ENCODE peak calls at places on chromosomes 2 and 18, in eight cellular contexts. S, M, E, K, X, D, I and L are unnamed samples.

GRCh38 chr2:28445448-28446258 is 50.2 kb upstream of the PLB1 start:
- DNase-seq in S (peak; percentile 74), M (no peak), E (no peak), K (peak; percentile 98), X (peak; percentile 77), D (no peak), I (peak; percentile 32), L (peak; percentile 97)

GRCh38 chr2:121818546-121818945 is 63.1 kb downstream of the TSN start:
- DNase-seq in S (no peak), M (peak; percentile 70), E (no peak), K (no peak), X (no peak), D (no peak), I (no peak), L (no peak)

GRCh38 chr2:217978536-217979150 is 24.2 kb downstream of the TNS1 start:
- DNase-seq in S (peak; percentile 66), M (no peak), E (peak; percentile 50), K (peak; percentile 14), X (no peak), D (no peak), I (no peak), L (no peak)

GRCh38 chr2:237966565-237967462 is at the start of gene UBE2F:
- DNase-seq in S (peak; percentile 99), M (peak; percentile 98), E (peak; percentile 98), K (peak; percentile 98), X (peak; percentile 89), D (peak; percentile 98), I (peak; percentile 99), L (peak; percentile 98)

GRCh38 chr2:63048367-63049171 is 2.1 kb upstream of the OTX1 start:
- DNase-seq in S (peak; percentile 30), M (no peak), E (peak; percentile 82), K (no peak), X (no peak), D (no peak), I (peak; percentile 63), L (no peak)

GRCh38 chr2:69934614-69934908 is 19.7 kb downstream of the MXD1 start:
- DNase-seq in S (no peak), M (no peak), E (no peak), K (no peak), X (no peak), D (no peak), I (no peak), L (no peak)

GRCh38 chr2:239136762-239137161 is 264.1 kb downstream of the HDAC4 start:
- DNase-seq in S (no peak), M (no peak), E (no peak), K (no peak), X (no peak), D (no peak), I (no peak), L (no peak)

GRCh38 chr2:96526615-96527014 is 9.9 kb upstream of the ARID5A start:
- DNase-seq in S (no peak), M (no peak), E (no peak), K (no peak), X (no peak), D (no peak), I (no peak), L (no peak)

GRCh38 chr2:199988176-199988575 is 32.8 kb downstream of the MAIP1 start:
- DNase-seq in S (no peak), M (no peak), E (no peak), K (no peak), X (no peak), D (no peak), I (no peak), L (no peak)

GRCh38 chr2:45944075-45944474 is 292.6 kb downstream of the PRKCE start:
- DNase-seq in S (no peak), M (no peak), E (no peak), K (peak; percentile 70), X (peak; percentile 80), D (no peak), I (no peak), L (peak; percentile 84)

GRCh38 chr18:9494778-9495302 is 19.5 kb downstream of the RALBP1 start:
- DNase-seq in S (no peak), M (no peak), E (no peak), K (no peak), X (no peak), D (peak; percentile 91), I (no peak), L (no peak)

GRCh38 chr18:72867721-72868665 is at the start of gene NETO1:
- DNase-seq in S (no peak), M (no peak), E (peak; percentile 69), K (peak; percentile 41), X (no peak), D (no peak), I (peak; percentile 35), L (no peak)

GRCh38 chr18:72869786-72870185 is 2.0 kb upstream of the NETO1 start:
- DNase-seq in S (no peak), M (no peak), E (peak; percentile 50), K (no peak), X (no peak), D (no peak), I (no peak), L (no peak)

GRCh38 chr18:72866901-72867701 is 686 bp downstream of the NETO1 start:
- DNase-seq in S (no peak), M (no peak), E (peak; percentile 63), K (no peak), X (no peak), D (no peak), I (peak; percentile 27), L (no peak)

GRCh38 chr18:72868666-72869661 is 1.2 kb upstream of the NETO1 start:
- DNase-seq in S (no peak), M (no peak), E (peak; percentile 42), K (no peak), X (no peak), D (no peak), I (peak; percentile 24), L (no peak)

GRCh38 chr18:72871091-72871490 is 3.3 kb upstream of the NETO1 start:
- DNase-seq in S (no peak), M (no peak), E (no peak), K (peak; percentile 81), X (no peak), D (no peak), I (no peak), L (no peak)
- TF ChIP-seq EZH2phosphoT487 in S (no peak), M (no peak), E (no peak), K (no peak), X (no peak), D (no peak), I (no peak), L (no peak)

GRCh38 chr18:76750886-76751537 is 71.3 kb upstream of the ZNF236 start:
- DNase-seq in S (no peak), M (no peak), E (no peak), K (no peak), X (no peak), D (no peak), I (no peak), L (no peak)

GRCh38 chr18:76751538-76751890 is 70.8 kb upstream of the ZNF236 start:
- DNase-seq in S (no peak), M (no peak), E (no peak), K (no peak), X (no peak), D (no peak), I (no peak), L (no peak)

GRCh38 chr18:76752400-76752799 is 70.0 kb upstream of the ZNF236 start:
- DNase-seq in S (no peak), M (no peak), E (no peak), K (no peak), X (no peak), D (no peak), I (no peak), L (no peak)

GRCh38 chr18:76750269-76750668 is 72.1 kb upstream of the ZNF236 start:
- DNase-seq in S (no peak), M (no peak), E (no peak), K (no peak), X (no peak), D (no peak), I (no peak), L (no peak)

GRCh38 chr18:76747676-76748075 is 74.7 kb upstream of the ZNF236 start:
- DNase-seq in S (no peak), M (no peak), E (no peak), K (no peak), X (no peak), D (no peak), I (no peak), L (no peak)
- H3K9me3 ChIP-seq in S (peaks cover 10% of the 10 kb centered on the region), M (peaks cover 4% of the 10 kb centered on the region), E (peaks cover 23% of the 10 kb centered on the region), K (peaks cover 11% of the 10 kb centered on the region), X (peaks cover 7% of the 10 kb centered on the region), D (no peaks in the 10 kb centered on the region), I (peaks cover 19% of the 10 kb centered on the region), L (no peaks in the 10 kb centered on the region)

GRCh38 chr18:58223717-58224424 is 179.8 kb downstream of the NEDD4L start:
- DNase-seq in S (peak; percentile 84), M (no peak), E (no peak), K (peak; percentile 91), X (peak; percentile 76), D (no peak), I (peak; percentile 50), L (peak; percentile 97)

GRCh38 chr18:58227361-58227930 is 183.4 kb downstream of the NEDD4L start:
- DNase-seq in S (no peak), M (no peak), E (peak; percentile 10), K (no peak), X (no peak), D (no peak), I (no peak), L (no peak)

GRCh38 chr18:58224425-58224750 is 180.4 kb downstream of the NEDD4L start:
- DNase-seq in S (no peak), M (no peak), E (no peak), K (peak; percentile 73), X (no peak), D (no peak), I (no peak), L (no peak)

GRCh38 chr18:58226476-58226875 is 182.4 kb downstream of the NEDD4L start:
- DNase-seq in S (no peak), M (no peak), E (no peak), K (no peak), X (no peak), D (no peak), I (no peak), L (no peak)

DNA sequence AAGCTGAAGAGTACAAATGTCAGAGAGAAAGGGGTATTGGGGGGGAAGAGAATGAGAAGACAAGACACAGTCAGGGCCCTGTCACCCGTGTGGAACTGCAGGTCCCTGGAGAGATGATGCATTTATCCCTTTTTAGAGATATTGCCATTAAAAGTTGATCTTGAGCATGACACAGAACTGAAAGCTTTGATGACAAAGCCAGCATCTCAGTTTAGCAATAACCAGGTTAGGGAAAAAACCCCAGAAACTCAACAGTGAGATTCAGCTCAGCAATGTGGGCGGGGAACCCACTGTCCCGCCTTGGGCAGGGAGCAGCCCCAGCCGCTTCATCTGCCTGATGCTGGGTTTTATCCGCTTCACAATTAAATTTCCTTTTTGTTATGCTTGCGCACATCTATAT is 181.1 kb downstream of the NEDD4L start:
- DNase-seq in S (no peak), M (no peak), E (no peak), K (peak; percentile 42), X (no peak), D (no peak), I (no peak), L (peak; percentile 62)
- H3K27ac ChIP-seq in S (peak overlapping the region; percentile 95), M (no peak overlapping the region), E (no peak overlapping the region), K (peak overlapping the region; percentile 86), X (no peak overlapping the region), D (no peak overlapping the region), I (peak overlapping the region; percentile 87), L (peak overlapping the region; percentile 80)

GRCh38 chr2:108304975-108305374 is 16.3 kb downstream of the SULT1C2 start:
- DNase-seq in S (no peak), M (no peak), E (no peak), K (no peak), X (no peak), D (no peak), I (no peak), L (no peak)
- TF ChIP-seq EZH2phosphoT487 in S (no peak), M (no peak), E (no peak), K (no peak), X (no peak), D (no peak), I (no peak), L (no peak)

GRCh38 chr2:67579207-67579606 is 182.1 kb downstream of the ETAA1 start:
- DNase-seq in S (no peak), M (no peak), E (no peak), K (no peak), X (no peak), D (no peak), I (no peak), L (no peak)
- H3K9me3 ChIP-seq in S (no peaks in the 10 kb centered on the region), M (no peaks in the 10 kb centered on the region), E (peaks cover 4% of the 10 kb centered on the region), K (peaks cover 7% of the 10 kb centered on the region), X (no peaks in the 10 kb centered on the region), D (no peaks in the 10 kb centered on the region), I (peaks cover 6% of the 10 kb centered on the region), L (no peaks in the 10 kb centered on the region)